ENCODE peak calls at places on chromosomes 16 and 17, in five cellular contexts. T, Z, V, A and U are unnamed samples.

GRCh38 chr17:45705123-45706009 is 78.8 kb upstream of the CRHR1 start:
- DNase-seq in A (peak; percentile 43), T (peak; percentile 67), V (no peak), Z (peak; percentile 4), U (no peak)

GRCh38 chr17:29115906-29116651 is 64.1 kb downstream of the MYO18A start:
- DNase-seq in T (peak; percentile 52), A (no peak), V (peak; percentile 21), Z (no peak), U (no peak)

GRCh38 chr16:81413245-81413990 is 31.2 kb upstream of the CMIP start:
- DNase-seq in V (no peak), A (no peak), T (no peak), Z (no peak), U (no peak)

GRCh38 chr17:65389426-65389825 is 172.0 kb downstream of the AXIN2 start:
- DNase-seq in A (peak; percentile 65), Z (peak; percentile 33), V (no peak), T (no peak), U (no peak)

GRCh38 chr16:351804-352520 is 561 bp downstream of the AXIN1 start:
- DNase-seq in A (no peak), T (peak; percentile 60), V (no peak), Z (no peak), U (no peak)

GRCh38 chr17:81142301-81143199 is 22.8 kb upstream of the PVALEF start:
- DNase-seq in T (peak; percentile 87), A (peak; percentile 31), V (peak; percentile 53), Z (peak; percentile 67), U (peak; percentile 59)

GRCh38 chr16:49674255-49674980 is 181.5 kb downstream of the ZNF423 start:
- DNase-seq in A (no peak), T (no peak), V (no peak), Z (no peak), U (no peak)

GRCh38 chr17:77378318-77379064 is 237.7 kb downstream of the SEC14L1 start:
- DNase-seq in V (no peak), Z (no peak), A (no peak), T (no peak), U (no peak)

GRCh38 chr16:12300946-12301500 is 324.5 kb downstream of the SNX29 start:
- DNase-seq in A (no peak), Z (no peak), V (no peak), T (no peak), U (no peak)

GRCh38 chr16:88566158-88566557 is 4.0 kb upstream of the ZC3H18 start:
- DNase-seq in Z (peak; percentile 72), V (no peak), A (peak; percentile 65), T (no peak), U (no peak)

GRCh38 chr17:64146418-64147109 is 16.6 kb upstream of the ERN1 start:
- DNase-seq in V (peak; percentile 69), A (peak; percentile 60), Z (peak; percentile 56), T (peak; percentile 74), U (peak; percentile 24)

GRCh38 chr17:77349976-77350830 is 209.4 kb downstream of the SEC14L1 start:
- DNase-seq in T (peak; percentile 74), V (no peak), A (peak; percentile 75), Z (peak; percentile 66), U (peak; percentile 35)

GRCh38 chr17:35731239-35731931 is at the start of gene RASL10B:
- DNase-seq in T (peak; percentile 70), Z (peak; percentile 29), A (no peak), V (peak; percentile 50), U (peak; percentile 57)

GRCh38 chr16:27550582-27550920 is 607 bp downstream of the KATNIP start:
- DNase-seq in Z (no peak), V (peak; percentile 10), A (no peak), T (no peak), U (no peak)

GRCh38 chr16:27547134-27547533 is 2.6 kb downstream of the GTF3C1 start:
- DNase-seq in V (no peak), A (peak; percentile 75), Z (peak; percentile 28), T (peak; percentile 55), U (no peak)

GRCh38 chr16:27549607-27549856 is 181 bp downstream of the GTF3C1 start:
- DNase-seq in T (no peak), V (no peak), Z (no peak), A (no peak), U (no peak)

GRCh38 chr16:27549857-27550581 is at the start of the genes GTF3C1 and KATNIP:
- DNase-seq in T (peak; percentile 100), Z (peak; percentile 99), A (peak; percentile 88), V (peak; percentile 100), U (peak; percentile 100)

DNA sequence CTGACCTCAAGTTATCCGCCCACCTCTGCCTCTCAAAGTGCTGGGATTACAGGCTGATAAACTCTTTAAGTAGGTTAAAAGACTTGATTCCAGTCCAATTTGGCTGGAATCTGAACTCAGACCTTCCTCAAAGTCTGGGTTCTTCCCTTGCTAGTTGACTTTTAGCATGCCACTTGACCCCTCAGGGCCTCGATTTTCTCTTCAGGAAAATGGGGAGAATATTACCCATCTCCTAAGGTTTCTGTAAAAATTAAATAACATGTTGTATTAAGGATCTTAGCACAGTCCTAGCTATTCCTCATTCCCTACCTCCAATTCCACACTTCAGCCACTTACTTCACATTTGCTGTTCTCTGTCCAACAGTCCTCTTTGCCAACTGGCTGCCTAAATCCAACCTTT is 1.9 kb downstream of the GTF3C1 start:
- DNase-seq in V (no peak), T (no peak), A (no peak), Z (no peak), U (no peak)
- H3K4me3 ChIP-seq in V (no peak overlapping the region), T (no peak overlapping the region), A (no peak overlapping the region), Z (no peak overlapping the region), U (no peak overlapping the region)

DNA sequence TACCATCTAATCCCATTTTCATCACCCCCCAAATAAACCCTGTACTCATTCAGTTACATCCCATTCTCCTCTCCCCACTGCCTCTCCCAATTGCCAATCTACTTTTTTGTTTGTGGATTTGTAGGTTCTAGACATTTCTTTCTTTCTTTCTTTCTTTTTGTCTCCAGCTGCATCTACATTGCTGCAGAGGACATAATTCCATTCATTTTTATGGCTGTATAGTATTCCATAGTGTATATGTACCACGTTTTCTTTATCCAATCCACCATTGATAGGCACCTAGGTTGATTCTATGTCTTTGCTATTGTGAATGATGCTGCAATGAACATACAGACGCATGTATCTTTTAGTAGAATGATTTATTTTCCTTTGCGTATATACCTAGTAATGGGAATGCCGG is 6.3 kb upstream of the CRYM start:
- DNase-seq in T (no peak), A (no peak), Z (no peak), V (no peak), U (no peak)
- H3K4me3 ChIP-seq in T (peak overlapping the region; percentile 57), A (no peak overlapping the region), Z (no peak overlapping the region), V (no peak overlapping the region), U (no peak overlapping the region)

DNA sequence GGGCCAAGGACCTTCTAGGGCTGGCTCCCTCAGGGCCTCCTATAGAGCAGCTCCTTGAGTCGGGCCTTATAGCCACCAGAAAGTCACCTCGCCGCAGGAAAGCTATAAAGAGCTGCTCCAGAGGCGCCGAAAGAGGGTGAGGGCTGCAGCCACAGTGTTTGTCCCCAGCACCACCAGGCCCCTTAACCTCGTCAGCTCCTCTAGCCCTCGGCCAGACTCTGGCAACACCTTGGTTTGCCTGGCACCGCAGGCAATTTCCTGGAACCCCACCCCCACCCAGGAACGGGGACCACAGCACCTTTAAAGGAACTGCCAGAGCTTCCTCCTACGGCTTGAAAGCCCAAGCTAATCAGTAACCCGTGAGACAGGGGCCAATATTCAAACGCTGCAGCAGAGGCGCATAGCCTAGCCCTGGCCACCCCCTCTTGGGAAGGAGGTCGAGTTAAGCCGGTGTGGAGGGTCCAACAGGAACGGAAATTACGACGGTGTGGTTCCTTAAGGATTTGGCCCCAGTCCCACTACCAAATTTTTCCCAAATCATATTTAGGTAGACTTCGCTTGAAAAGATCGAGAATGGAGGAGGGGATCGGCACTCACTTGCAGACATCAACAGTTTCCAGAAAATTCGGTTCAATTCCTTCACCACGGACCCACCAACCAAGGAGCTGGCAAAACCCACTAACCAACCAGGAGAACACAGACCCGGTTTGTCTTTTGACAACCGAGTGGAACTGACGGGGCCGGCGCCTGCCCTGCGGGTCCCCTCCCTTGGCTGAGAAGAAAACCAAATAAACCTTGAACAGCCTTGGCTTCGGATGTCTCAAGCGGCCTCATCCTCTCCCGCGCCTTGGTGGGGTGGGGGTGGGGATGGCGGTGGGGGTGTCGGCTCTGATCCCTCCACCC is 3.0 kb downstream of the HOXB6 start:
- DNase-seq in Z (no peak), A (no peak), V (no peak), T (peak; percentile 30), U (no peak)
- H3K4me3 ChIP-seq in Z (no peak overlapping the region), A (no peak overlapping the region), V (no peak overlapping the region), T (peak overlapping the region; percentile 2), U (no peak overlapping the region)

GRCh38 chr17:17491031-17491471 is 5.1 kb downstream of the RASD1 start:
- DNase-seq in V (no peak), A (no peak), T (no peak), Z (no peak), U (no peak)
- H3K4me3 ChIP-seq in V (no peak overlapping the region), A (no peak overlapping the region), T (no peak overlapping the region), Z (no peak overlapping the region), U (no peak overlapping the region)

GRCh38 chr16:66272461-66272860 is 94.0 kb upstream of the CDH5 start:
- DNase-seq in T (no peak), V (no peak), Z (no peak), A (no peak), U (no peak)

GRCh38 chr16:66271074-66272060 is 95.1 kb upstream of the CDH5 start:
- DNase-seq in T (no peak), A (no peak), V (no peak), Z (no peak), U (no peak)

GRCh38 chr16:66270333-66270927 is 96.1 kb upstream of the CDH5 start:
- DNase-seq in T (peak; percentile 81), V (peak; percentile 54), A (no peak), Z (peak; percentile 55), U (peak; percentile 32)

GRCh38 chr16:66267287-66268137 is 99.0 kb upstream of the CDH5 start:
- DNase-seq in Z (no peak), A (no peak), V (no peak), T (no peak), U (no peak)

GRCh38 chr16:66269631-66270332 is 96.7 kb upstream of the CDH5 start:
- DNase-seq in A (no peak), V (no peak), T (no peak), Z (no peak), U (no peak)
- H3K4me3 ChIP-seq in A (peak overlapping the region; percentile 22), V (no peak overlapping the region), T (no peak overlapping the region), Z (peak overlapping the region; percentile 30), U (no peak overlapping the region)